ENCODE peak calls at places on chromosomes 7 and 10, in four cellular contexts. K, J, M and L are unnamed samples.

GRCh38 chr10:122323941-122324675 is 50.4 kb upstream of the PLEKHA1 start:
- DNase-seq in K (no peak), J (peak), M (no peak), L (no peak)

GRCh38 chr7:22651036-22651435 is 76.0 kb upstream of the IL6 start:
- DNase-seq in M (no peak), J (no peak), K (no peak), L (no peak)

GRCh38 chr10:118911361-118911760 is 118.2 kb upstream of the NANOS1 start:
- DNase-seq in J (peak), M (no peak), K (peak), L (no peak)

GRCh38 chr7:138799336-138799965 is 1.5 kb upstream of the ATP6V0A4 start:
- DNase-seq in M (no peak), J (no peak), K (no peak), L (no peak)

GRCh38 chr10:130010653-130011052 is 46.6 kb upstream of the EBF3 start:
- DNase-seq in M (no peak), J (no peak), K (no peak), L (no peak)

GRCh38 chr7:2776353-2776752 is 67.8 kb downstream of the GNA12 start:
- DNase-seq in K (no peak), M (no peak), J (no peak), L (no peak)

GRCh38 chr7:158076215-158076614 is 511.4 kb downstream of the PTPRN2 start:
- DNase-seq in M (no peak), J (no peak), K (no peak), L (no peak)

GRCh38 chr10:4051011-4051407 is 266.0 kb upstream of the KLF6 start:
- DNase-seq in M (peak), K (no peak), J (no peak), L (no peak)

GRCh38 chr7:81457858-81458522 is 311.9 kb downstream of the HGF start:
- DNase-seq in K (no peak), M (no peak), J (peak), L (peak)

GRCh38 chr10:71266147-71266917 is 52.7 kb upstream of the SLC29A3 start:
- DNase-seq in J (peak), M (peak), K (peak), L (peak)

GRCh38 chr10:52571018-52571417 is 201.6 kb downstream of the MBL2 start:
- DNase-seq in K (no peak), M (no peak), J (no peak), L (no peak)

GRCh38 chr10:79139124-79139835 is 70.5 kb downstream of the ZMIZ1 start:
- DNase-seq in J (no peak), K (no peak), M (peak), L (no peak)

GRCh38 chr10:122019414-122019975 is 30.5 kb downstream of the TACC2 start:
- DNase-seq in J (peak), M (no peak), K (no peak), L (peak)

GRCh38 chr7:68676789-68677535 is 921.3 kb upstream of the AUTS2 start:
- DNase-seq in K (no peak), J (no peak), M (no peak), L (no peak)

GRCh38 chr7:152086513-152086912 is 61.0 kb downstream of the GALNT11 start:
- DNase-seq in M (peak), K (no peak), J (no peak), L (no peak)

GRCh38 chr7:46054290-46054689 is 133.2 kb upstream of the IGFBP3 start:
- DNase-seq in J (no peak), K (no peak), M (no peak), L (no peak)

GRCh38 chr7:123665896-123666295 is 10.2 kb downstream of the LMOD2 start:
- DNase-seq in M (no peak), J (no peak), K (no peak), L (no peak)

GRCh38 chr7:122803323-122803722 is 82.9 kb downstream of the CADPS2 start:
- DNase-seq in M (no peak), K (peak), J (peak), L (peak)

GRCh38 chr7:25804154-25804553 is 347.8 kb upstream of the NFE2L3 start:
- DNase-seq in K (no peak), J (no peak), M (no peak), L (no peak)

GRCh38 chr7:29968683-29969457 is 20.7 kb downstream of the SCRN1 start:
- DNase-seq in K (no peak), J (no peak), M (no peak), L (no peak)

GRCh38 chr7:46163245-46163644 is 242.2 kb upstream of the IGFBP3 start:
- DNase-seq in K (no peak), M (no peak), J (no peak), L (no peak)

GRCh38 chr7:136198168-136198567 is 221.0 kb upstream of the MTPN start:
- DNase-seq in K (no peak), M (no peak), J (no peak), L (no peak)

GRCh38 chr10:129365767-129366400 is 101.2 kb upstream of the MGMT start:
- DNase-seq in K (no peak), J (peak), M (peak), L (peak)

GRCh38 chr7:70459546-70459945 is 672.4 kb upstream of the GALNT17 start:
- DNase-seq in K (no peak), M (no peak), J (no peak), L (no peak)

GRCh38 chr10:29345144-29345892 is 56.4 kb downstream of the LYZL1 start:
- DNase-seq in J (no peak), K (no peak), M (no peak), L (no peak)

GRCh38 chr10:63346015-63346441 is 119.7 kb downstream of the JMJD1C start:
- DNase-seq in M (no peak), K (peak), J (peak), L (no peak)

GRCh38 chr7:39130740-39131538 is 153.2 kb downstream of the POU6F2 start:
- DNase-seq in J (no peak), K (no peak), M (no peak), L (peak)

GRCh38 chr10:14971867-14972448 is 12.8 kb downstream of the MEIG1 start:
- DNase-seq in K (no peak), M (peak), J (peak), L (peak)

GRCh38 chr7:78226059-78226658 is 427.6 kb downstream of the PHTF2 start:
- DNase-seq in M (peak), K (peak), J (peak), L (peak)

GRCh38 chr10:101563007-101563406 is 25.1 kb downstream of the POLL start:
- DNase-seq in J (no peak), M (no peak), K (no peak), L (no peak)

GRCh38 chr7:159095979-159096411 is 48.7 kb downstream of the VIPR2 start:
- DNase-seq in M (no peak), K (no peak), J (no peak), L (no peak)

GRCh38 chr7:137626469-137627067 is 220.2 kb downstream of the DGKI start:
- DNase-seq in J (peak), M (peak), K (peak), L (peak)

GRCh38 chr10:78597791-78598555 is 470.8 kb upstream of the ZMIZ1 start:
- DNase-seq in J (no peak), K (no peak), M (no peak), L (no peak)

GRCh38 chr7:96495751-96496216 is 173.9 kb upstream of the SLC25A13 start:
- DNase-seq in J (no peak), K (no peak), M (no peak), L (peak)

GRCh38 chr10:44008270-44008916 is 359.7 kb upstream of the ZNF32 start:
- DNase-seq in K (no peak), M (no peak), J (peak), L (no peak)

GRCh38 chr7:70072220-70072619 is 473.9 kb downstream of the AUTS2 start:
- DNase-seq in J (no peak), M (no peak), K (no peak), L (no peak)

GRCh38 chr10:92689663-92690210 is at the start of gene HHEX:
- DNase-seq in K (peak), J (peak), M (peak), L (no peak)

GRCh38 chr7:1247527-1248041 is 14.9 kb downstream of the UNCX start:
- DNase-seq in M (no peak), K (no peak), J (no peak), L (no peak)
- H3K4me3 ChIP-seq in M (no peak), K (no peak), J (no peak), L (peak)

GRCh38 chr7:44958645-44959344 is 20.0 kb downstream of the MYO1G start:
- DNase-seq in K (no peak), M (no peak), J (no peak), L (no peak)

GRCh38 chr7:44962483-44963251 is 16.1 kb downstream of the MYO1G start:
- DNase-seq in M (no peak), K (no peak), J (no peak), L (peak)

GRCh38 chr7:44961844-44962482 is 16.9 kb downstream of the MYO1G start:
- DNase-seq in K (no peak), J (no peak), M (no peak), L (peak)

GRCh38 chr7:44959956-44960640 is 18.7 kb downstream of the MYO1G start:
- DNase-seq in K (no peak), J (no peak), M (no peak), L (no peak)

DNA sequence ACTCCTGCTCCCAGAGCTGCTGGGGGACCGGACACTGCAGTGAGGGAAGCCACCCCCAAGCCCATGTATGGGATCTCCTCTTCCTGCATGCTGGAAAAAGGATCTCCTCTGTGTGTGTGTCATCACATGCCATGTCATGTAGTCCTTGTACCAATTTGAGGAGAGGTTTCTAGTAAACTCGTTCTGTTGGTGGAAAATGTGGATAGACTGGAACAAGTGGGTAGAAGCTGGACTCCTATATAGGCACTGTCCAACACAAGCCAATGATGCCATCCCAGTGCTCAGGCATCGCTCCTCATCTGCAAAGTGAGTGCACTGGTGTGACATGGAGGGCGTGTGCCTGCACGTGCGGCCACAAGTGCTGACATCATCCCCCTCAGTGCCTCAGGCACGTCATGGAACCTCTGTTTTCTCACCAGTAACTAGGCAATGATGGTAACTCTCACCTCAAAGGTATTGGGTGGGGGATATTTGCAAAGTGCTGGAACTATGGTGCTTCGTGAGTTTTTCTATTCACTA is 19.3 kb downstream of the MYO1G start:
- DNase-seq in K (no peak), M (peak), J (peak), L (no peak)
- TF ChIP-seq REST in K (no peak), M (no peak), J (no peak), L (no peak)

GRCh38 chr7:141788296-141788695 is 1.7 kb upstream of the TAS2R5 start:
- DNase-seq in J (no peak), M (no peak), K (no peak), L (no peak)
- TF ChIP-seq JUNB in J (no peak), M (no peak), K (no peak), L (no peak)

GRCh38 chr7:47940482-47941001 is 7.7 kb downstream of the PKD1L1 start:
- DNase-seq in J (no peak), K (no peak), M (no peak), L (no peak)
- H3K4me3 ChIP-seq in J (no peak), K (no peak), M (no peak), L (no peak)

GRCh38 chr10:1744524-1744923 is 7.2 kb upstream of the ADARB2 start:
- DNase-seq in K (no peak), J (no peak), M (no peak), L (no peak)

GRCh38 chr10:1747590-1748157 is 10.3 kb upstream of the ADARB2 start:
- DNase-seq in J (no peak), K (no peak), M (no peak), L (no peak)

GRCh38 chr10:1741450-1741849 is 4.1 kb upstream of the ADARB2 start:
- DNase-seq in M (no peak), J (no peak), K (no peak), L (no peak)

GRCh38 chr10:1746796-1747195 is 9.5 kb upstream of the ADARB2 start:
- DNase-seq in J (no peak), M (no peak), K (no peak), L (no peak)

DNA sequence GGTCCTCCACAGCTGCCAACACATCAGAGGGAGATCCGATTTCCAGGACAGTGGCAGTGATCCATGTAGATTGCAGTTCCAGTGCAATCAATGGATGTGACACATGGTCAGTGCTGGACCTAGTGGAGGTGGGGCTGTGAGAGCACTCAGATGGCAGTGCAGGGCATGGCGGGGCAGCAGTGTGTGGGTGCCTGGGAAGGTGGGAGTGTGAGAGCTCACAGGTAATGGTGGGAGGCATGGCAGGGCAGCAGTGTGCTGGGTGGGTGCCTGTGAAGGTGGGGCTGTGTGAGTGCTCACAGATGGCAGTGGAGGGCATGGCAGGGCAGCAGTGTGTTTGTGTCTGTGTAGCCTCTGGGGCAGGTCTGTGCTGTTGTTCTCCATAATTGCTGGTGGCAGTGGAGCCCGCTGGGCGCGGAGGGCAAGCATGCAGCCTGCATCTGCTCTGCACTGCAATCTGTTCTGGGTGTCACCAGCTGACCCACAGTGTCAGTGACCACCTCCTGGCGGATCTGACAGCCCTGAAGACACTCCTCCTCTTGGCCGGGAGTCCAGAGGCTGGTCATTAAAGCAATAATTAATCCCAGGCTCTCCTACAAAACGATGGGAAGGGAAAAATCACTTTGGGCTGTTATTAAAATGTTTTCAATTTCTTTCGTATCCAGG is 8.6 kb upstream of the ADARB2 start:
- DNase-seq in J (no peak), M (no peak), K (no peak), L (no peak)
- TF ChIP-seq REST in J (no peak), M (no peak), K (no peak), L (no peak)

GRCh38 chr10:25631471-25631870 is 302.6 kb upstream of the MYO3A start:
- DNase-seq in M (no peak), J (no peak), K (no peak), L (no peak)
- TF ChIP-seq JUNB in M (no peak), J (no peak), K (no peak), L (no peak)

DNA sequence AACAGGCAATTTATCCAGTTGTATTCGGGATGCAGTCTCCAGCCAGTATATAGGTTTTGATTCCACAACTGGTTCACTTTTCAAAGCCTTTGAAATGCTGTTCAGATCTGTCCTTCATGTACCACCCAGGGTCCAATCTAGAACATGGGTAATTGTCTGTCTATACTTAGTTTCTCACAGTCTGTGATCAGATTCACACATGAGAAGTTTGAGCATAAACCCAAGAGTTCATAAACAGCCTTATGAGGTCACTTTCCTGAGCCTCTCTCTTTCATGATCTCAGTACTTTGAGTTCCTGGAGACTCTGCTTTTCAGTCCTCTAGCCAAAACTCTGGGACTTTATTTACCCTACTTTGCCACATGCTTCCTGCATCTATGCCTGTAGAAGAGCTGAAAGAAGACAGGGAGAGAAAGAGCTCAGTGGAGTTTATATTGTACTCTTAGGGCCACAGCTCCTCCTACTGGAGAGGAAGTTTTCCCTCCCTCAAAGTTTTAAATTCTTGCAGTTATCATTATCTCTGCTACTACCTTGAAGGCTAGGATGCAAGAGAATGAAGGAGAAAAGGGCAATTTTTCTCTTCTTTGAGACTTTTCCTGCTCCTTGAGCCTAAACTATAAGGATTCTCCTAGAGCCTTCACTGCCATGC is 172.0 kb downstream of the ZEB1 start:
- DNase-seq in J (peak), M (peak), K (peak), L (peak)
- H3K4me3 ChIP-seq in J (no peak), M (no peak), K (no peak), L (no peak)

DNA sequence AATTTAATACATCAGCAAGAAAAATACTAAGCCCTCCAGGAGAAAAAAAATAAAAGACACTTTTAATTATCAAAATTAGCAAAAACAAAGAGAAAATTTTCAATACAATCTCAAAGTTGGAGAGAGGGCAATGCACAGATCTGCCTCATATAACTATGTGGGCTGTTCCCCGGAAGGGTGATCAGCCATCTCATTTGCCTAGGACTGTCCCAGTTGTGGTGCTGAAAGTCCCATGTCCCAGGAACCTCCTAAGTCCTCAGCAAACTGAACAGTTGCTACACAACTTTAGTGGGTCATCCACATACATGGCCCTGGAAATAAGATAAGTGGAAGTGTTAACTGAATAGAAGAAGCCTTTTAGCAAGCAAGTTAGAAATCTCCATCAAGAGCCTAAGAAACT is 14.4 kb downstream of the CFAP70 start:
- DNase-seq in K (no peak), J (no peak), M (no peak), L (no peak)
- TF ChIP-seq REST in K (no peak), J (no peak), M (no peak), L (no peak)

DNA sequence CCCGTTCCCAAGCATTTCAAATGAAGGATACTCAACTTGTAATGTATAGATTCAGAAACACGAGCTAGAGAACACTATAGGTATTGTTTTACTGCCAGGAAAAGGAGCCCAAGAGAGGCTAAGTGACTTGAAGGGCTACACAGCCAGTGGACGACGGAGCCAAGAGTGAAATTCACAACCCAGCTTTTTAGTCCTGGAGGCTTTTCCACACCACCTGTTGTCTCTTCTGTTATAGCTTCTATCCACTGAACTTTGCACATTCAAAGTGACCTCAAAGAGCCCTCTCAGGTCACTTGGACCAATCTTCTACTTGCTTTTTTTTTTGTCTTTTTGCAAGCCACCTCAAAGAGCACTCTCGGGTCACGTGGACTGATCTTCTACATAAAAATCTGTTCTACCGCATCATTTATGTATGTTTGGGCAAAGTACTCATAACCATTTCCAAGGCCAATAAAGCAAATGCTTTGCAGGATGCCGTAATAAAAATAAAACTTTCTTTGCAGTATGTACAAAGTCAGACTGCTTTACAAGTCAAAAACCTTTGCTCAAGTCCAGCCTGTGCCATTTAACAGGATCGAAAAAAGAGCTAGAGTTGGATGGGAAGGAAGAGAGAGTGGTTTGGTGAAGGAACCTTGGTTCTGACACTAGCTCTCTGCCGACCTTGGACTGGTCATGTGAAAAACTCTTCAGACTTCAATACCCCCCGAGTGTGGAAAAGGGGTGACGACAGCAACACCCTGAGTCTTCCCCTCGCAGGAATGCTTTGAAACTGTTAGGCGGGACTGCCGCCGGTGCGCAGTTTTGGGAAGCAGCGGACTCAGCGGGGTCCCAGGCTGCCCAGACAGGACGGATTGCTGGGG is 821 bp downstream of the SLC35B4 start:
- DNase-seq in K (no peak), J (peak), M (peak), L (peak)
- TF ChIP-seq JUNB in K (no peak), J (no peak), M (no peak), L (no peak)